ENCODE peak calls at places on chromosome 2, in five cellular contexts. Q, F, C, B and W are unnamed samples.

GRCh38 chr2:235553291-235553690 is 59.4 kb downstream of the AGAP1 start:
- DNase-seq in B (no peak), C (no peak), F (no peak), Q (no peak), W (no peak)

GRCh38 chr2:203688798-203689197 is 17.6 kb upstream of the CD28 start:
- DNase-seq in B (peak), F (no peak), C (peak), Q (no peak), W (no peak)

GRCh38 chr2:101655941-101656422 is 41.5 kb upstream of the MAP4K4 start:
- DNase-seq in F (no peak), B (peak), C (peak), Q (no peak), W (no peak)

GRCh38 chr2:227813229-227813561 is 447 bp upstream of the CCL20 start:
- DNase-seq in F (no peak), B (no peak), Q (no peak), C (no peak), W (no peak)

GRCh38 chr2:67650292-67651133 is 253.4 kb downstream of the ETAA1 start:
- DNase-seq in B (peak), Q (peak), F (peak), C (peak), W (peak)

GRCh38 chr2:12797815-12798214 is 81.1 kb downstream of the TRIB2 start:
- DNase-seq in C (peak), F (no peak), B (no peak), Q (no peak), W (peak)

GRCh38 chr2:67782443-67782842 is 280.4 kb downstream of the C1D start:
- DNase-seq in C (peak), F (no peak), Q (no peak), B (peak), W (no peak)

GRCh38 chr2:199309973-199310372 is 147.8 kb downstream of the SATB2 start:
- DNase-seq in Q (no peak), B (no peak), F (no peak), C (no peak), W (no peak)

GRCh38 chr2:151338115-151338514 is 19.3 kb upstream of the TNFAIP6 start:
- DNase-seq in B (no peak), Q (no peak), F (no peak), C (no peak), W (no peak)

GRCh38 chr2:238267884-238268680 is 20.3 kb downstream of the PER2 start:
- DNase-seq in B (no peak), F (no peak), Q (no peak), C (no peak), W (no peak)

GRCh38 chr2:138071720-138072719 is 107.7 kb downstream of the HNMT start:
- DNase-seq in C (peak), Q (no peak), B (no peak), F (no peak), W (peak)

GRCh38 chr2:49033394-49033793 is 120.9 kb downstream of the FSHR start:
- DNase-seq in C (no peak), F (no peak), B (no peak), Q (no peak), W (no peak)

GRCh38 chr2:28399946-28400345 is 7.3 kb downstream of the FOSL2 start:
- DNase-seq in Q (no peak), B (no peak), F (no peak), C (no peak), W (peak)